ENCODE peak calls at places on chromosome 1, in eight cellular contexts. N, Y, H, J, P, S, M and V are unnamed samples. For H3K4me1, the result is how much of the 10 kb centered on the place peaks cover.

GRCh38 chr1:114369930-114370329 is 141.1 kb downstream of the TRIM33 start:
- DNase-seq in Y (no peak), M (no peak), P (no peak), J (peak), S (no peak), H (peak), N (no peak), V (no peak)

GRCh38 chr1:194024659-194025058 is 838.2 kb upstream of the B3GALT2 start:
- DNase-seq in M (no peak), J (peak), Y (no peak), N (no peak), S (no peak), P (no peak), H (peak), V (no peak)

GRCh38 chr1:46263146-46263545 is 15.6 kb downstream of the RAD54L start:
- DNase-seq in Y (no peak), P (no peak), M (no peak), N (no peak), J (no peak), S (no peak), H (no peak), V (no peak)

GRCh38 chr1:32494196-32494595 is 29.3 kb downstream of the ZBTB8B start:
- DNase-seq in J (no peak), N (no peak), P (no peak), S (no peak), Y (no peak), M (no peak), H (peak), V (no peak)

GRCh38 chr1:1510912-1511532 is 940 bp upstream of the ATAD3A start:
- DNase-seq in M (no peak), N (no peak), S (no peak), J (no peak), H (peak), P (no peak), Y (no peak), V (no peak)

GRCh38 chr1:61450454-61451213 is 274.3 kb downstream of the TM2D1 start:
- DNase-seq in M (no peak), P (no peak), H (peak), J (no peak), Y (peak), N (no peak), S (peak), V (no peak)

GRCh38 chr1:23742670-23743286 is 493 bp upstream of the ELOA start:
- DNase-seq in J (no peak), S (no peak), N (no peak), Y (no peak), P (peak), H (peak), M (no peak), V (peak)

GRCh38 chr1:35202048-35202719 is 9.2 kb upstream of the SFPQ start:
- DNase-seq in M (peak), P (peak), J (peak), H (peak), Y (peak), S (peak), N (peak), V (peak)

GRCh38 chr1:84960371-84960770 is 36.5 kb downstream of the MCOLN2 start:
- DNase-seq in N (no peak), M (no peak), P (no peak), H (peak), Y (no peak), J (peak), S (no peak), V (no peak)

GRCh38 chr1:99648107-99648506 is 2.2 kb downstream of the PALMD start:
- DNase-seq in Y (peak), P (peak), S (peak), J (no peak), N (no peak), H (no peak), M (no peak), V (peak)

GRCh38 chr1:184036517-184036949 is 995 bp downstream of the COLGALT2 start:
- DNase-seq in S (peak), N (no peak), H (peak), Y (peak), J (peak), M (no peak), P (peak), V (peak)

GRCh38 chr1:209825591-209826433 is 2.0 kb upstream of the UTP25 start:
- DNase-seq in P (no peak), J (no peak), H (no peak), M (no peak), N (no peak), S (no peak), Y (no peak), V (no peak)

GRCh38 chr1:57036896-57037295 is 71.1 kb upstream of the C8B start:
- DNase-seq in P (no peak), M (no peak), Y (no peak), J (no peak), N (no peak), H (no peak), S (no peak), V (no peak)

GRCh38 chr1:6086762-6087401 is 41.2 kb downstream of the KCNAB2 start:
- DNase-seq in Y (no peak), N (no peak), P (no peak), H (no peak), M (no peak), S (no peak), J (no peak), V (no peak)

GRCh38 chr1:230744382-230744781 is 2.8 kb upstream of the CAPN9 start:
- DNase-seq in P (no peak), S (no peak), Y (no peak), N (no peak), H (peak), M (no peak), J (peak), V (no peak)

GRCh38 chr1:223482766-223483165 is 89.6 kb downstream of the CCDC185 start:
- DNase-seq in Y (no peak), H (no peak), M (no peak), P (no peak), N (no peak), J (no peak), S (no peak), V (no peak)

GRCh38 chr1:31736675-31737074 is 27.5 kb downstream of the ADGRB2 start:
- DNase-seq in S (no peak), M (no peak), Y (no peak), N (no peak), J (no peak), P (no peak), H (no peak), V (no peak)

GRCh38 chr1:58781541-58782307 is 2.1 kb downstream of the JUN start:
- DNase-seq in S (peak), Y (peak), P (peak), J (peak), H (peak), M (peak), N (peak), V (peak)

GRCh38 chr1:147337040-147337439 is 94.6 kb downstream of the CHD1L start:
- DNase-seq in S (no peak), H (no peak), P (no peak), J (no peak), N (no peak), Y (no peak), M (no peak), V (no peak)

GRCh38 chr1:54972436-54972835 is 8.0 kb upstream of the TMEM61 start:
- DNase-seq in H (no peak), Y (no peak), M (no peak), N (no peak), J (no peak), S (no peak), P (no peak), V (no peak)

GRCh38 chr1:201596101-201596868 is 57.4 kb downstream of the NAV1 start:
- DNase-seq in Y (no peak), M (no peak), H (no peak), N (no peak), J (no peak), S (no peak), P (no peak), V (no peak)

GRCh38 chr1:209383422-209383821 is 200.1 kb upstream of the CAMK1G start:
- DNase-seq in H (no peak), J (no peak), P (no peak), Y (no peak), M (no peak), N (no peak), S (no peak), V (no peak)

GRCh38 chr1:76292418-76293184 is 218.1 kb downstream of the ST6GALNAC3 start:
- DNase-seq in S (no peak), J (no peak), P (no peak), H (no peak), Y (no peak), M (no peak), N (no peak), V (no peak)

GRCh38 chr1:67599085-67599484 is 85.9 kb upstream of the GADD45A start:
- DNase-seq in Y (no peak), H (peak), P (no peak), S (peak), M (no peak), N (no peak), J (no peak), V (no peak)

GRCh38 chr1:180269848-180270766 is 40.0 kb downstream of the LHX4 start:
- DNase-seq in S (peak), Y (peak), N (no peak), M (peak), P (peak), J (no peak), H (no peak), V (peak)

GRCh38 chr1:91596474-91596873 is 95.8 kb downstream of the CDC7 start:
- DNase-seq in J (peak), Y (no peak), N (no peak), S (no peak), H (peak), M (no peak), P (no peak), V (no peak)

GRCh38 chr1:56958526-56958925 is 7.3 kb downstream of the C8B start:
- DNase-seq in S (no peak), M (no peak), Y (no peak), J (peak), P (no peak), H (peak), N (no peak), V (no peak)

GRCh38 chr1:197413564-197413963 is 145.5 kb downstream of the CRB1 start:
- DNase-seq in H (no peak), Y (no peak), N (no peak), J (no peak), S (no peak), P (no peak), M (no peak), V (no peak)

GRCh38 chr1:110604586-110605148 is 1.5 kb downstream of the KCNA2 start:
- DNase-seq in Y (no peak), J (no peak), P (no peak), H (no peak), S (no peak), N (no peak), M (no peak), V (no peak)

GRCh38 chr1:3313579-3313955 is 140.9 kb upstream of the ARHGEF16 start:
- DNase-seq in J (peak), H (peak), S (peak), M (no peak), P (peak), N (no peak), Y (peak), V (peak)

GRCh38 chr1:233075045-233075444 is 124.6 kb downstream of the NTPCR start:
- DNase-seq in M (no peak), N (no peak), J (peak), H (no peak), Y (no peak), S (no peak), P (no peak), V (no peak)

GRCh38 chr1:204080163-204080903 is 7.4 kb downstream of the SOX13 start:
- DNase-seq in M (peak), H (peak), Y (peak), P (peak), N (no peak), S (peak), J (peak), V (peak)

GRCh38 chr1:79859212-79859948 is 852.9 kb upstream of the ADGRL4 start:
- DNase-seq in H (peak), M (no peak), S (no peak), P (no peak), J (peak), Y (no peak), N (no peak), V (no peak)

DNA sequence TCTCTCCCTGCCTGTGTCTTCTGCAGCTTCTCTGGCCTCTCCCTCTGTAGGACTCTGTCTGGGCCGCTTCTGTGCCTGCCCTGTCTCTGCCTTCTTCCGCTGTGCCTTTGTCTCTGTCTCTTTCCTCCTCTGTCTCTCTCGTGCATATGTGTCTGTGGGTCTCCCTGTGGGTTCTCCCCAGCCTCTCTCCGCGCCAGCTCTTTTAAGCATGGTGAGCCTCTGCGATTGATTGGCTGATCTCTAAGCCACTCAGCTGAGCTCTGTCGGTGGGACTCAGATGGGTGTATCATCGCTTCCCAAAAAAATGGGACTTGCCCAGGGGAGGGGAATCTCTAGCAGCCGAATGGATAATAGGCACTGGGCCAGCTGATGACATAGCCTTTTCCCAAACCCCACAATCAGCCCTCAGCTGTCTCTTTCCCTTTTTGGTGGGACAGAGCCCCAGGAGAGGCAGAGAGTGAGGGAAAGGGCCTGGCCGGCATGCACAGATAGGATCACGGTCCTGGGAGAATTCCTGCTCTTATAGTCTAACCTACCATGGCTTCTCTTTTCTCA is at the start of gene ADAMTS4:
- DNase-seq in N (no peak), S (peak), J (peak), M (peak), Y (peak), H (peak), P (no peak), V (peak)
- H3K4me1 ChIP-seq in N (half or more), S (under half), J (half or more), M (half or more), Y (half or more), H (under half), P (under half), V (under half)

GRCh38 chr1:226978350-226979114 is 38.4 kb downstream of the COQ8A start:
- DNase-seq in N (no peak), M (no peak), P (no peak), S (no peak), H (no peak), J (no peak), Y (peak), V (peak)
- H3K4me1 ChIP-seq in N (under half), M (under half), P (under half), S (half or more), H (under half), J (under half), Y (half or more), V (under half)

GRCh38 chr1:159921251-159921650 is 4.1 kb downstream of the TAGLN2 start:
- DNase-seq in M (peak), S (no peak), N (no peak), H (no peak), Y (no peak), J (no peak), P (no peak), V (no peak)

GRCh38 chr1:159923203-159924024 is 1.9 kb downstream of the TAGLN2 start:
- DNase-seq in P (peak), M (peak), J (peak), S (peak), N (peak), Y (peak), H (peak), V (peak)

GRCh38 chr1:159922499-159923202 is 2.7 kb downstream of the TAGLN2 start:
- DNase-seq in J (peak), Y (peak), S (peak), N (no peak), H (peak), M (peak), P (peak), V (peak)

GRCh38 chr1:159920651-159921050 is 4.7 kb downstream of the TAGLN2 start:
- DNase-seq in J (no peak), S (no peak), H (no peak), N (no peak), M (peak), Y (no peak), P (no peak), V (no peak)

DNA sequence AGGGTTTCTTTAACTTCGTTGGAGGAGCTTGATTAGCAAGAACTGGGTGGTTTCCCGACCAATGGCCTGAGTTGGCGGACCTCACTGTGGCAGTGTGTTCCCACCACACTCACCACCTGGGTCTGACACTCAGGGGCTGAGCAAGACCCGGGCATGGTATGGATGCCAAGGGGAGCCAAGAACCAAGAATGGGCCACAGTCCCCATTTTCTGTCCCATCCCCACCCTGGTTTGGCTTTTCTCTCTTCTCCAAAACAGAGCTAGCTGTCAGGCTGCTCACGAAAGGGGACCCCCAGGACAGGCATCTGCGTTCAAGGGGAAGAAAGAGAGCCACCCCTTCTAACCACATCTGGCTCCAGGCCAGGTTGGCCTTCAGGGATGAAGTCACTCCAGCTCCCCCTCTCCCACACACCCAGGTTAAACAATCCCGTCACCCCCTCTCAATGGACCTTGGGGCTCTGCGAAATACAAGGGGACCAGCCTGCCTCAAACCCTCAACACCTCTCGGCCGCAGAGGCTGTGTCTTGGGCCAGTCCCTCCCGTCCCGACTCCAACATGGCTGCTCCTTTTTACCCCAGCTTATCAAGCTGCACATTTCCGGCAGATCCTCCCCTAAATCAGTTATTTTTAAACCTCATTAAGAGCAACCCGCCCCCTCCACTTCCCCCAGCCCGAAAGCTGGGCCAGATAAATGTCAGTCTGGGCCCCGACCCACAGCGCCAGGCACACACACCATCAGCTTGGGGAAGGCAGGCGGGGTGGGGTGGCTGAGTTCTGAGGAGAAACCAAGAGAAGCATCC is 3.4 kb downstream of the TAGLN2 start:
- DNase-seq in M (peak), H (peak), N (peak), P (no peak), J (peak), Y (no peak), S (peak), V (no peak)
- H3K4me1 ChIP-seq in M (under half), H (under half), N (under half), P (under half), J (under half), Y (under half), S (under half), V (under half)

GRCh38 chr1:113211467-113211866 is 138.5 kb downstream of the LRIG2 start:
- DNase-seq in N (no peak), P (no peak), J (no peak), Y (no peak), M (no peak), S (no peak), H (no peak), V (no peak)

GRCh38 chr1:113207019-113207418 is 134.0 kb downstream of the LRIG2 start:
- DNase-seq in J (no peak), S (no peak), M (no peak), H (no peak), P (no peak), Y (no peak), N (no peak), V (no peak)

GRCh38 chr1:113215015-113215414 is 142.0 kb downstream of the LRIG2 start:
- DNase-seq in H (no peak), Y (no peak), N (no peak), P (no peak), J (no peak), S (no peak), M (no peak), V (no peak)

GRCh38 chr1:113205980-113206766 is 133.2 kb downstream of the LRIG2 start:
- DNase-seq in P (no peak), N (no peak), J (no peak), H (no peak), Y (no peak), M (no peak), S (no peak), V (no peak)

DNA sequence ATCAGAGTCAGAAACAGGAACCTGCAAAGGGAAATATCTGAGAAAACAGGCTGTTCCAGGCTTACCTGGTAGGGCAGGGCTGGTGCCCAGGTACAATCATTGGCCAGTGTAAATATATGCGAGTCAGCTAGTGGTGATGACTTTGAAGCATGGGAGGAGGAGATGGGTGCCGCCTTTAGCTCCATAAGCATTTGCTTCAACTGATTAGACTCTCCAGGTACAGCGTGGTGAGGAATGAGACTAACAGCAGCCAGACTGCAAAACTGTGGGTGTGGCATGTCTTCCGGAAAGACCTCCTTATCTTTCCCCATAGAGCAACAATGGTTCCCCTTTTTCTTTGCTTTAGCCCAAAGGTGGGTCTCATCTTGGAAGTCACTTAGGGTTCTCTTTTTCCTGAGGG is 137.2 kb downstream of the LRIG2 start:
- DNase-seq in Y (no peak), P (peak), M (no peak), J (no peak), N (no peak), S (no peak), H (no peak), V (no peak)
- H3K4me1 ChIP-seq in Y (under half), P (under half), M (under half), J (under half), N (under half), S (under half), H (under half), V (under half)

GRCh38 chr1:156897078-156897825 is 3.7 kb downstream of the PEAR1 start:
- DNase-seq in H (peak), J (peak), N (no peak), Y (no peak), P (no peak), S (no peak), M (no peak), V (no peak)
- H3K4me1 ChIP-seq in H (under half), J (half or more), N (under half), Y (under half), P (under half), S (half or more), M (under half), V (half or more)

DNA sequence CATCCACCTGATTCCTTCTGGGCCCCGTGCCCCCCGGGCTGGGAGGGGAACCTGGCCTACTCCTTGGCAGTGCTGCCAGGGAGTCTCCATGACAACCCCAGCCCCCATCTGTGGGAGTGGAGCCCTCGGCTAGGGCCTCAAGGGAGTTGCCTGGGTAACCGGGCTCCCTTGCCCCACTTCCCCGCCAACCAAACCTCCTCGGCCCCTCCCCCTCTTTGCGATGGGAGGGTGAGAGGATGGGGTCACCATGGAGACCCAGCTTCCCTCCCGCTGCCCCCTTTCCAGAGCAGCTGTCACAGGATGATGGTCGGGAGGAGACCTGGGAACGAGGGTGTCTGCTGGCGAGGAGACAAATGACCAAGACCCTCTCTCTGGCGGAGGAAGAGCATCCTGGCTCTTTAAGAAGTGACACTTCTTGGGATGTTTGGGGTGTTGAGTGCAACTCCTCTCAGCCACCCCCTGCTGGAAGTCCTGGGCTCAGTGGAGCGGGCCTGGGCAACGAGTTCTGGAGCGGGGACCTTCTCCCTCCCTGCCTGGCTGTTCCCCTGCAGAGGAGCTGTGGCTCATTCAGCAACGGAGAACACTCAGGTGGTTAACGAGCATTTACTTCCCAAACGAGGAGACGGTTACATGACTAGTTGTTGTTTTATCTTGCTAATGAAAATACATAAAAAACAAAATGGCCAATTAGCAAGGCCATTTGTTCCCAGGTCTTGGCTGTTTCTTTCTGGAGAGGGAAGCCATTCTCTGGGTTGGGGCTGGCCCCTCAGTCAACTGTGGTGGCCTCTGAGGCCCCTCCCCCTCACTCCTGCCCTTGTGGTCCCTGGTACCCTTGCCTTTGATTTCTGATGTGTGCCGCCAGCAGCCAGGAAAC is 82.8 kb downstream of the UBIAD1 start:
- DNase-seq in N (no peak), S (no peak), H (no peak), Y (no peak), M (no peak), J (no peak), P (no peak), V (no peak)
- H3K4me1 ChIP-seq in N (under half), S (under half), H (under half), Y (under half), M (under half), J (under half), P (under half), V (under half)